ENCODE peak calls at places on chromosomes 3 and 15, in ten cellular contexts. Q is IMR-90, X is AG09309, I is upper lobe of right lung, T is PC-3, G is activated B cell treated with CpG ODN at 0.5 μM for 24 hours, U is psoas muscle, B is H9, O is HFF-Myc, W is mucosa of descending colon. A is an unnamed sample.

GRCh38 chr3:137110392-137110996 is 152.7 kb downstream of the IL20RB start:
- DNase-seq in O (peak; percentile 15), I (no peak), T (peak; percentile 46), U (no peak), B (no peak), G (no peak), W (no peak), Q (peak; percentile 33), X (no peak), A (no peak)

GRCh38 chr15:57410373-57410772 is 34.1 kb downstream of the CGNL1 start:
- DNase-seq in U (no peak), X (no peak), T (no peak), I (no peak), Q (no peak), W (no peak), B (no peak), G (no peak), O (no peak), A (no peak)

GRCh38 chr3:147008886-147009285 is 397.5 kb downstream of the ZIC4 start:
- DNase-seq in W (no peak), B (no peak), U (no peak), O (no peak), I (no peak), Q (no peak), G (no peak), X (peak; percentile 77), T (no peak), A (no peak)

GRCh38 chr15:90240856-90241255 is 6.8 kb downstream of the GDPGP1 start:
- DNase-seq in I (no peak), Q (no peak), U (no peak), W (no peak), X (no peak), B (no peak), O (no peak), G (no peak), T (no peak), A (no peak)

GRCh38 chr3:183878071-183878470 is 6.6 kb downstream of the PARL start:
- DNase-seq in W (no peak), U (no peak), X (no peak), G (no peak), I (no peak), T (no peak), Q (no peak), O (no peak), B (no peak), A (no peak)

GRCh38 chr3:196985954-196986885 is 17.6 kb upstream of the PIGZ start:
- DNase-seq in T (no peak), O (no peak), B (no peak), Q (no peak), U (no peak), G (no peak), I (peak; percentile 30), W (no peak), X (no peak), A (no peak)

GRCh38 chr3:33664195-33664594 is 53.9 kb downstream of the CLASP2 start:
- DNase-seq in X (peak; percentile 49), T (peak; percentile 85), B (no peak), W (no peak), U (no peak), G (no peak), I (no peak), O (peak; percentile 57), Q (peak; percentile 92), A (no peak)

GRCh38 chr3:147422934-147423599 is 13.9 kb downstream of the ZIC1 start:
- DNase-seq in G (no peak), T (no peak), O (no peak), Q (no peak), W (no peak), U (no peak), B (peak; percentile 62), I (no peak), X (no peak), A (peak; percentile 44)

GRCh38 chr3:73471986-73472385 is 152.8 kb downstream of the PDZRN3 start:
- DNase-seq in X (no peak), U (no peak), W (no peak), I (no peak), Q (no peak), O (no peak), B (no peak), G (no peak), T (no peak), A (no peak)

GRCh38 chr3:100420885-100421284 is 19.5 kb downstream of the LNP1 start:
- DNase-seq in O (no peak), Q (no peak), W (no peak), X (no peak), B (no peak), T (no peak), I (no peak), G (no peak), U (no peak), A (no peak)

DNA sequence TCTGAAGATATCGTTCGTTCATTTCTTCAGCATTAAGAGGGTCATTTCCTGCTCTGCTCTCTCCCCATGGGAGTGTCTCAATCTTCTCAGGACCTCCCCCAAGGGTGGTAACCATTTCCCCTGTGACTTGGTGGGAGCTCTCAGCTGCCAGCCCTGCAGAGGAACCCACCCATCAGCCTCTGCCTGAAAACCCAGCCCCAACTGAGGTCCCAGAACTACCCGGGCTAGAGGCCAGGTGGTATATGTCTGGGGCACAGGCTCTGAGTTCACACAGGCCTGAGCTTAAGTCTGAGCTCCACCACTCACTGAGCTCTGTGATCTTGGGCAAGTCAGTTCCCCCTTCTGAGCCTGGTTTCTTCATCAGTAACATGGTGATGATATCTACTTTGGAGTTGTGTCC is 10.0 kb upstream of the ATP2B2 start:
- DNase-seq in G (no peak), I (peak; percentile 27), U (no peak), O (no peak), B (no peak), W (no peak), X (no peak), T (no peak), Q (no peak), A (no peak)
- TF ChIP-seq CTCF in G (no peak), I (no peak), U (no peak), O (no peak), B (no peak), W (no peak), X (no peak), T (no peak), Q (no peak), A (no peak)

GRCh38 chr3:166284994-166285393 is 447.8 kb upstream of the BCHE start:
- DNase-seq in U (no peak), W (no peak), X (no peak), B (no peak), O (no peak), I (no peak), T (peak; percentile 69), Q (peak; percentile 61), G (no peak), A (no peak)

GRCh38 chr3:166282931-166283330 is 445.7 kb upstream of the BCHE start:
- DNase-seq in W (no peak), Q (no peak), T (no peak), O (no peak), U (no peak), X (no peak), I (no peak), G (no peak), B (no peak), A (no peak)

GRCh38 chr3:166283856-166284255 is 446.6 kb upstream of the BCHE start:
- DNase-seq in T (peak; percentile 63), W (no peak), O (no peak), I (no peak), U (no peak), B (no peak), G (no peak), Q (peak; percentile 90), X (no peak), A (no peak)
- TF ChIP-seq CTCF in T (no peak), W (no peak), O (no peak), I (no peak), U (no peak), B (no peak), G (no peak), Q (no peak), X (no peak), A (no peak)

GRCh38 chr3:53244281-53244680 is 11.5 kb downstream of the TKT start:
- DNase-seq in X (no peak), T (no peak), Q (no peak), I (no peak), G (no peak), W (no peak), B (no peak), U (no peak), O (no peak), A (no peak)

GRCh38 chr3:53242642-53243041 is 13.2 kb downstream of the TKT start:
- DNase-seq in I (peak; percentile 76), T (no peak), Q (no peak), O (no peak), W (no peak), G (no peak), X (no peak), U (no peak), B (no peak), A (no peak)

GRCh38 chr3:53242155-53242554 is 13.7 kb downstream of the TKT start:
- DNase-seq in W (no peak), T (no peak), I (peak; percentile 74), B (no peak), X (no peak), Q (no peak), O (no peak), G (no peak), U (no peak), A (no peak)

GRCh38 chr3:53243785-53244184 is 12.0 kb downstream of the TKT start:
- DNase-seq in O (no peak), I (no peak), T (no peak), B (no peak), X (no peak), W (no peak), Q (no peak), G (no peak), U (no peak), A (no peak)

DNA sequence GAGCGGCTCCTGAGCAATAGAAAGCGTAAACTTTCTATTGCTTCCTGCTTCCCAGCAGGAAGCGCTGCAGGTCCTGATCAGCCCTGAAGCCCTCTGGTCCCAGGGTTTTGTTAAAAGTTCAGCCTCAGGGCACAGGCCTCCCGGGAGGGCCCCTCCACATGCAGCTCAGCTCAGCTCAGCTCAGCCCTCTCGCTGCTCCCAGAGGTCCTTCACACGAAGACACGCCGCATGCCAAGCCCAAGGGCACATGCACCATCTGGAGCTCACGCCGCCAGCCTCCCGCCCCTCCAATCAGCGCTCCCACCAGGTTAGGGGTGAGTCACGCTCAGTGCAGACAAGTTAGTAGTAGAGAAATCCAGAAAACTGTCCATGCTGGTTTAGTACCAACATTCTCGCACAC is 12.7 kb downstream of the TKT start:
- DNase-seq in O (peak; percentile 70), X (no peak), T (no peak), G (no peak), Q (no peak), B (peak; percentile 64), W (no peak), U (peak; percentile 61), I (peak; percentile 73), A (peak; percentile 21)
- TF ChIP-seq CTCF in O (no peak), X (peak; percentile 4), T (no peak), G (no peak), Q (no peak), B (no peak), W (no peak), U (no peak), I (no peak), A (no peak)

DNA sequence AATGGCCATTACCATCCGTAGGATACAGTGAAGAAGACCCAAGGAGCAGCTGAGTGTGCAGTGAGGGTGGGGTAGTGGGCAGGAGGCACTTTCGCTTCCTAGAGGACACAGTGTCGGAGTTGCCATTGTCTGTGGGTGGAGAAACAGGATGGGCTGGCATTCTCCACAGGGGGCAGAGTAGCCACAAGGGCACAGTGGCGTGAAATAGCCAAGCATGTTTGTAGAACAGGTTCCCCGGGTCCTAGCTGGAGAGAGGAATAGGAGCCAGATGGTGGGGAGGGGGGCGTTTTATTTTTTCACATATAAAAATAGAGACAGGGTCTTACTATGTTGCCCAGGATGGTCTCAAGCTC is 3.5 kb downstream of the SLC6A6 start:
- DNase-seq in B (no peak), G (no peak), U (no peak), W (no peak), T (peak; percentile 37), Q (no peak), X (no peak), O (no peak), I (no peak), A (no peak)
- TF ChIP-seq CTCF in B (no peak), G (no peak), U (no peak), W (no peak), T (no peak), Q (no peak), X (no peak), O (no peak), I (no peak), A (no peak)

A was measured in endothelial cell.